ENCODE peak calls at places on chromosome 11, in six cellular contexts. One of them, this sample, is unnamed.
A peak's percentile ranks its signal among the peaks of the same experiment; 100 is the strongest.

GRCh38 chr11:100396281-100396680 is 290.8 kb upstream of the ARHGAP42 start:
- DNase-seq in BJ: no peak
- DNase-seq in lower leg skin: no peak
- DNase-seq in fibroblast of pulmonary artery: no peak
- DNase-seq in pancreas: no peak
- DNase-seq in coronary artery: no peak
- DNase-seq in this sample: no peak

GRCh38 chr11:122978303-122978620 is 3.4 kb downstream of the BSX start:
- DNase-seq in BJ: no peak
- DNase-seq in lower leg skin: no peak
- DNase-seq in fibroblast of pulmonary artery: no peak
- DNase-seq in pancreas: no peak
- DNase-seq in coronary artery: no peak
- DNase-seq in this sample: no peak

GRCh38 chr11:130760515-130761125 is 155.7 kb downstream of the SNX19 start:
- DNase-seq in BJ: no peak
- DNase-seq in lower leg skin: no peak
- DNase-seq in fibroblast of pulmonary artery: no peak
- DNase-seq in pancreas: no peak
- DNase-seq in coronary artery: no peak
- DNase-seq in this sample: no peak

GRCh38 chr11:4926607-4927006 is 2.5 kb upstream of the OR51G1 start:
- DNase-seq in BJ: no peak
- DNase-seq in lower leg skin: no peak
- DNase-seq in fibroblast of pulmonary artery: no peak
- DNase-seq in pancreas: no peak
- DNase-seq in coronary artery: no peak
- DNase-seq in this sample: no peak

GRCh38 chr11:57219021-57219627 is 17.9 kb downstream of the APLNR start:
- DNase-seq in BJ: no peak
- DNase-seq in lower leg skin: no peak
- DNase-seq in fibroblast of pulmonary artery: peak; percentile 65
- DNase-seq in pancreas: no peak
- DNase-seq in coronary artery: no peak
- DNase-seq in this sample: no peak

GRCh38 chr11:17846852-17847453 is 112.4 kb downstream of the KCNC1 start:
- DNase-seq in BJ: no peak
- DNase-seq in lower leg skin: no peak
- DNase-seq in fibroblast of pulmonary artery: peak; percentile 26
- DNase-seq in pancreas: no peak
- DNase-seq in coronary artery: no peak
- DNase-seq in this sample: no peak

GRCh38 chr11:130473795-130474377 is 25.4 kb downstream of the ADAMTS15 start:
- DNase-seq in BJ: no peak
- DNase-seq in lower leg skin: peak; percentile 80
- DNase-seq in fibroblast of pulmonary artery: no peak
- DNase-seq in pancreas: no peak
- DNase-seq in coronary artery: peak; percentile 69
- DNase-seq in this sample: no peak

GRCh38 chr11:8369592-8370205 is 106.0 kb upstream of the LMO1 start:
- DNase-seq in BJ: no peak
- DNase-seq in lower leg skin: peak; percentile 48
- DNase-seq in fibroblast of pulmonary artery: no peak
- DNase-seq in pancreas: no peak
- DNase-seq in coronary artery: no peak
- DNase-seq in this sample: no peak

GRCh38 chr11:102573851-102574250 is 43.3 kb upstream of the MMP7 start:
- DNase-seq in BJ: no peak
- DNase-seq in lower leg skin: no peak
- DNase-seq in fibroblast of pulmonary artery: peak; percentile 41
- DNase-seq in pancreas: no peak
- DNase-seq in coronary artery: no peak
- DNase-seq in this sample: no peak

GRCh38 chr11:112179601-112180000 is 4.3 kb downstream of the BCO2 start:
- DNase-seq in BJ: no peak
- DNase-seq in lower leg skin: no peak
- DNase-seq in fibroblast of pulmonary artery: no peak
- DNase-seq in pancreas: no peak
- DNase-seq in coronary artery: no peak
- DNase-seq in this sample: no peak

GRCh38 chr11:82683029-82683428 is 50.6 kb downstream of the FAM181B start:
- DNase-seq in BJ: no peak
- DNase-seq in lower leg skin: no peak
- DNase-seq in fibroblast of pulmonary artery: no peak
- DNase-seq in pancreas: no peak
- DNase-seq in coronary artery: no peak
- DNase-seq in this sample: no peak

GRCh38 chr11:128734439-128735224 is 40.8 kb downstream of the FLI1 start:
- DNase-seq in BJ: no peak
- DNase-seq in lower leg skin: peak; percentile 29
- DNase-seq in fibroblast of pulmonary artery: no peak
- DNase-seq in pancreas: no peak
- DNase-seq in coronary artery: no peak
- DNase-seq in this sample: no peak

GRCh38 chr11:16812274-16812673 is 73.8 kb downstream of the C11orf58 start:
- DNase-seq in BJ: no peak
- DNase-seq in lower leg skin: no peak
- DNase-seq in fibroblast of pulmonary artery: no peak
- DNase-seq in pancreas: no peak
- DNase-seq in coronary artery: no peak
- DNase-seq in this sample: no peak

GRCh38 chr11:33936745-33937612 is 45.1 kb upstream of the LMO2 start:
- DNase-seq in BJ: no peak
- DNase-seq in lower leg skin: peak; percentile 92
- DNase-seq in fibroblast of pulmonary artery: peak; percentile 69
- DNase-seq in pancreas: peak; percentile 15
- DNase-seq in coronary artery: peak; percentile 84
- DNase-seq in this sample: no peak

GRCh38 chr11:115458877-115459276 is 45.3 kb downstream of the CADM1 start:
- DNase-seq in BJ: no peak
- DNase-seq in lower leg skin: no peak
- DNase-seq in fibroblast of pulmonary artery: no peak
- DNase-seq in pancreas: no peak
- DNase-seq in coronary artery: no peak
- DNase-seq in this sample: no peak

GRCh38 chr11:88292156-88292844 is 45.2 kb downstream of the CTSC start:
- DNase-seq in BJ: no peak
- DNase-seq in lower leg skin: no peak
- DNase-seq in fibroblast of pulmonary artery: peak; percentile 50
- DNase-seq in pancreas: peak; percentile 25
- DNase-seq in coronary artery: no peak
- DNase-seq in this sample: no peak

GRCh38 chr11:72078477-72078876 is 1.9 kb downstream of the NUMA1 start:
- DNase-seq in BJ: no peak
- DNase-seq in lower leg skin: no peak
- DNase-seq in fibroblast of pulmonary artery: no peak
- DNase-seq in pancreas: no peak
- DNase-seq in coronary artery: no peak
- DNase-seq in this sample: no peak

GRCh38 chr11:123188508-123189165 is 6.4 kb downstream of the CLMP start:
- DNase-seq in BJ: peak; percentile 49
- DNase-seq in lower leg skin: peak; percentile 63
- DNase-seq in fibroblast of pulmonary artery: peak; percentile 85
- DNase-seq in pancreas: no peak
- DNase-seq in coronary artery: no peak
- DNase-seq in this sample: no peak

GRCh38 chr11:71458146-71459070 is 5.4 kb downstream of the NADSYN1 start:
- DNase-seq in BJ: no peak
- DNase-seq in lower leg skin: no peak
- DNase-seq in fibroblast of pulmonary artery: no peak
- DNase-seq in pancreas: no peak
- DNase-seq in coronary artery: no peak
- DNase-seq in this sample: no peak

GRCh38 chr11:83895516-83895915 is 609.3 kb upstream of the CCDC90B start:
- DNase-seq in BJ: no peak
- DNase-seq in lower leg skin: no peak
- DNase-seq in fibroblast of pulmonary artery: peak; percentile 21
- DNase-seq in pancreas: no peak
- DNase-seq in coronary artery: no peak
- DNase-seq in this sample: peak; percentile 1

GRCh38 chr11:117877120-117877784 is 794 bp upstream of the FXYD6 start:
- DNase-seq in BJ: no peak
- DNase-seq in lower leg skin: peak; percentile 74
- DNase-seq in fibroblast of pulmonary artery: no peak
- DNase-seq in pancreas: no peak
- DNase-seq in coronary artery: peak; percentile 65
- DNase-seq in this sample: no peak

GRCh38 chr11:129251067-129251466 is 58.9 kb upstream of the ARHGAP32 start:
- DNase-seq in BJ: no peak
- DNase-seq in lower leg skin: no peak
- DNase-seq in fibroblast of pulmonary artery: peak; percentile 32
- DNase-seq in pancreas: no peak
- DNase-seq in coronary artery: no peak
- DNase-seq in this sample: no peak

GRCh38 chr11:122207505-122207904 is 91.5 kb upstream of the BLID start:
- DNase-seq in BJ: no peak
- DNase-seq in lower leg skin: no peak
- DNase-seq in fibroblast of pulmonary artery: peak; percentile 73
- DNase-seq in pancreas: no peak
- DNase-seq in coronary artery: no peak
- DNase-seq in this sample: no peak

GRCh38 chr11:114192841-114193389 is 103.3 kb upstream of the NNMT start:
- DNase-seq in BJ: no peak
- DNase-seq in lower leg skin: no peak
- DNase-seq in fibroblast of pulmonary artery: no peak
- DNase-seq in pancreas: no peak
- DNase-seq in coronary artery: no peak
- DNase-seq in this sample: no peak

GRCh38 chr11:88384004-88384677 is 46.6 kb upstream of the CTSC start:
- DNase-seq in BJ: no peak
- DNase-seq in lower leg skin: no peak
- DNase-seq in fibroblast of pulmonary artery: peak; percentile 51
- DNase-seq in pancreas: no peak
- DNase-seq in coronary artery: no peak
- DNase-seq in this sample: no peak

GRCh38 chr11:78647986-78648875 is 73.6 kb upstream of the NARS2 start:
- DNase-seq in BJ: no peak
- DNase-seq in lower leg skin: peak; percentile 54
- DNase-seq in fibroblast of pulmonary artery: no peak
- DNase-seq in pancreas: no peak
- DNase-seq in coronary artery: peak; percentile 60
- DNase-seq in this sample: no peak

DNA sequence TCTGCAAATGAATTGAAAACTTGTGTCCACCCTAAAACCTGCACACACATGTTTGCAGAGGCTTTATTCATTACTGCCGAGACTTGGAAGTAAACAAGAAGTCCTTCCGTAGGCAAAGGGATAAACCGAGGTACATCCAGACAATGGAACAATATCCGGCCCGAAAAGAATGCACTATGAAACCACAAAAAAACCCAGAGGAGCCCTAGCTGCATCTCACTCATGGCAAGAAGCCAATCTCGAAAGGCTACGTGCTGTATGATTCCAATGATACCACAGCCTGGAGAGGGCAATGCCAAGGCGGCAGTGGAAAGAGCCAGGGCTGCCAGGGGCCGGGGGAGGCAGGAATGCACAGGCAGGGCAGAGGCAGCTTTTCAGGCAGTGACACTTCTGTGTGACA is 3.2 kb upstream of the MRPL23 start:
- DNase-seq in BJ: no peak
- DNase-seq in lower leg skin: peak; percentile 84
- DNase-seq in fibroblast of pulmonary artery: peak; percentile 49
- DNase-seq in pancreas: no peak
- DNase-seq in coronary artery: no peak
- DNase-seq in this sample: no peak
- H3K4me3 ChIP-seq in BJ: no peak overlapping the region
- H3K4me3 ChIP-seq in lower leg skin: no peak overlapping the region
- H3K4me3 ChIP-seq in fibroblast of pulmonary artery: no peak overlapping the region
- H3K4me3 ChIP-seq in pancreas: no peak overlapping the region
- H3K4me3 ChIP-seq in coronary artery: no peak overlapping the region
- H3K4me3 ChIP-seq in this sample: no peak overlapping the region

DNA sequence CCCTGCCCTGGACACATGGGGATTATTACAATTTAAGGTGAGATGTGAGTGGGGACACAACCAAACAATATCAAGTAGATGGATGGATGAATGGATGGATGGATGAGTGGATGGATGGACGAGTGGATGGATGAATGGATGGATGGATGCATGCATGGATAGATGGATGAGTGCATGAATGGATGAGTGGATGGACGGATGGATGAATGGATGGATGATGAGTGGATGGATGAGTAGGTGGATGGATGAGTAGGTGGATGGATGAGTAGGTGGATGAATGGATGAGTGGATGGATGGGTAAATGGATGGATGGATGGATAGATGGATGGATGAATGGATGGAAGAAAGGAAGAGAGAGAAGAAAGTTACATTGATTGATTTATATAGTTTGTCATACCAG is 859 bp downstream of the LINC01488 start:
- DNase-seq in BJ: no peak
- DNase-seq in lower leg skin: no peak
- DNase-seq in fibroblast of pulmonary artery: no peak
- DNase-seq in pancreas: no peak
- DNase-seq in coronary artery: no peak
- DNase-seq in this sample: no peak
- TF ChIP-seq CTCF in BJ: no peak
- TF ChIP-seq CTCF in lower leg skin: no peak
- TF ChIP-seq CTCF in fibroblast of pulmonary artery: no peak
- TF ChIP-seq CTCF in pancreas: no peak
- TF ChIP-seq CTCF in coronary artery: no peak
- TF ChIP-seq CTCF in this sample: no peak

GRCh38 chr11:68214173-68215086 is 1.3 kb upstream of the KMT5B start:
- DNase-seq in BJ: no peak
- DNase-seq in lower leg skin: peak; percentile 89
- DNase-seq in fibroblast of pulmonary artery: no peak
- DNase-seq in pancreas: peak; percentile 40
- DNase-seq in coronary artery: no peak
- DNase-seq in this sample: no peak
- H3K4me3 ChIP-seq in BJ: peak overlapping the region; percentile 96
- H3K4me3 ChIP-seq in lower leg skin: peak overlapping the region; percentile 73
- H3K4me3 ChIP-seq in fibroblast of pulmonary artery: peak overlapping the region; percentile 67
- H3K4me3 ChIP-seq in pancreas: peak overlapping the region; percentile 67
- H3K4me3 ChIP-seq in coronary artery: peak overlapping the region; percentile 84
- H3K4me3 ChIP-seq in this sample: peak overlapping the region; percentile 92

DNA sequence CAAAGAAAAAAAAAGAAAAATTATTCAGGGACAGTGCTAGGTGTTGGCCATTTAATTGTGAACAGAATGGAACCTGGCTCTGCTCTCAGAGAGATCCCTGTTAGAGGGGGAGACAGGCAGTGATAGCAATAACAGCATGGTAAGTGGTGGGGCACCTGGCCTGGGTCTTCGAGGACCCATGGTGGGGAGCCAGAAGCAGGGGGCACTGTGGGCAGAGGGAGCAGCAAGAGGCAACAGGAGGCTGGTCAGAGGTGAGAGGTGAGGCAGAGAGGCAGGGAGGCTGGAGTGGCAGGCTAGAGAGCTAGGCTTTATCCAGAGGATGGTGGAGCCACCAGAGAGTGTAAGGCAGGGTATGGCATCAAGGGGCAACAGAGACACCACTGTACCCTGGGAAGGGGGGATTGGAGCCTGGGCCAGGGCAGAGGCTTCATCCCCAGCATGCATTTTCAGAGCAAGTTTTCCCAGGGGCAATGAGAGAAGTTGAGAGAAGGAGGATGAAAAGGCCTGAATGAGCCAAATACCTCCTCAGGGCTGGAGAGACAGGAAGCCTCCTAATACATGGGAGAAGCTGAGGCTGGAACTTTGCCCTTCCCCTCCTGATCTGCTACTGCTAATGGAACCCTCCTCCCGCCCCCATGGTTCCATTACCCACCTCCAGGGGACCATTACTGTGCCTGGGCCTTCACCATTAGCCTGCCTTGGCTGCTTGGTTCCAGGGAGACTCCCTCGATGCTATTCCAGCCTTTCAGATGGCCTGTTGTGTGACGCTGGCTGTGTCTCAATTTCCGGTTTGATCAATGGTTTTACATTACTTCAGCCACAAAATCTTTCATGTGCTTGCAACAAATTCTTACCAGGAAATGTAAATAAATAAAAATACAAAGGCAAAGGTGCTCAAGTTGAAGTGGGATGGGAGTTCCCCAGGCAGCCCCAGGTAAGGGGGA is 2.6 kb upstream of the P2RY2 start:
- DNase-seq in BJ: no peak
- DNase-seq in lower leg skin: no peak
- DNase-seq in fibroblast of pulmonary artery: no peak
- DNase-seq in pancreas: no peak
- DNase-seq in coronary artery: no peak
- DNase-seq in this sample: no peak
- TF ChIP-seq CTCF in BJ: no peak
- TF ChIP-seq CTCF in lower leg skin: no peak
- TF ChIP-seq CTCF in fibroblast of pulmonary artery: no peak
- TF ChIP-seq CTCF in pancreas: no peak
- TF ChIP-seq CTCF in coronary artery: no peak
- TF ChIP-seq CTCF in this sample: no peak